ENCODE peak calls at places on chromosome 19, in eight cellular contexts. W is GM23338; X is brain microvascular endothelial cell; T is CD8-positive, alpha-beta memory T cell; J is effector memory CD4-positive, alpha-beta T cell; I is psoas muscle; Y is fibroblast of lung; E is tibial nerve. R is an unnamed sample. For H3K36me3, the result is how much of the 10 kb centered on the place peaks cover.

GRCh38 chr19:41698746-41699230 is 9.6 kb upstream of the CEACAM5 start:
- DNase-seq in W (no peak), Y (no peak), I (no peak), J (no peak), T (no peak), E (no peak), X (no peak), R (no peak)

GRCh38 chr19:38661996-38662395 is 14.5 kb downstream of the ACTN4 start:
- DNase-seq in J (no peak), I (no peak), Y (no peak), E (no peak), T (no peak), X (no peak), W (no peak), R (no peak)

GRCh38 chr19:2289714-2290435 is 7.9 kb upstream of the PEAK3 start:
- DNase-seq in E (no peak), Y (no peak), W (peak), X (no peak), T (peak), I (peak), J (peak), R (peak)

GRCh38 chr19:39969266-39969665 is 1.7 kb upstream of the PSMC4 start:
- DNase-seq in J (no peak), W (no peak), T (no peak), X (no peak), E (no peak), Y (no peak), I (no peak), R (no peak)

GRCh38 chr19:7904074-7905020 is 670 bp downstream of the MAP2K7 start:
- DNase-seq in J (peak), E (no peak), X (no peak), T (peak), I (peak), Y (no peak), W (peak), R (peak)

GRCh38 chr19:47494729-47495128 is 10.7 kb upstream of the KPTN start:
- DNase-seq in J (no peak), I (no peak), X (no peak), Y (no peak), W (no peak), E (no peak), T (no peak), R (no peak)

GRCh38 chr19:46975011-46975917 is 44.4 kb upstream of the NPAS1 start:
- DNase-seq in E (no peak), J (no peak), X (no peak), Y (peak), I (no peak), W (no peak), T (no peak), R (no peak)

GRCh38 chr19:17183858-17184271 is 31.3 kb upstream of the USE1 start:
- DNase-seq in I (no peak), X (no peak), Y (no peak), W (no peak), J (no peak), E (no peak), T (peak), R (no peak)

GRCh38 chr19:38201731-38202130 is 22.3 kb downstream of the DPF1 start:
- DNase-seq in J (no peak), Y (no peak), E (no peak), T (no peak), I (no peak), X (no peak), W (no peak), R (no peak)

GRCh38 chr19:33772102-33772857 is 24.4 kb upstream of the KCTD15 start:
- DNase-seq in J (no peak), T (no peak), Y (no peak), X (no peak), I (no peak), E (no peak), W (no peak), R (no peak)

GRCh38 chr19:58563034-58563573 is 4.7 kb upstream of the UBE2M start:
- DNase-seq in X (no peak), Y (no peak), E (no peak), I (no peak), W (peak), T (no peak), J (no peak), R (no peak)

GRCh38 chr19:32646556-32646955 is 28.4 kb downstream of the ANKRD27 start:
- DNase-seq in E (no peak), J (no peak), X (no peak), I (no peak), W (no peak), Y (no peak), T (no peak), R (no peak)

GRCh38 chr19:2252481-2253105 is 3.5 kb downstream of the AMH start:
- DNase-seq in T (no peak), I (no peak), Y (no peak), X (no peak), J (no peak), W (peak), E (no peak), R (no peak)

GRCh38 chr19:17488593-17489391 is 18.5 kb downstream of the SLC27A1 start:
- DNase-seq in T (peak), Y (no peak), W (peak), I (peak), X (no peak), E (no peak), J (peak), R (peak)

GRCh38 chr19:46979770-46980105 is 39.9 kb upstream of the NPAS1 start:
- DNase-seq in W (peak), J (no peak), T (no peak), E (no peak), X (no peak), I (no peak), Y (no peak), R (no peak)

GRCh38 chr19:5102520-5102919 is 133.6 kb downstream of the KDM4B start:
- DNase-seq in Y (no peak), W (no peak), E (no peak), I (no peak), X (no peak), T (no peak), J (no peak), R (no peak)

GRCh38 chr19:20247016-20247683 is 80.1 kb downstream of the ZNF486 start:
- DNase-seq in I (no peak), W (peak), T (no peak), J (no peak), E (no peak), X (no peak), Y (peak), R (no peak)

GRCh38 chr19:16062789-16063188 is 13.5 kb upstream of the TPM4 start:
- DNase-seq in Y (no peak), X (no peak), T (peak), E (no peak), W (peak), J (no peak), I (peak), R (no peak)

GRCh38 chr19:48393559-48394330 is at the start of gene GRIN2D:
- DNase-seq in I (no peak), T (peak), J (no peak), W (peak), X (no peak), E (no peak), Y (peak), R (no peak)

GRCh38 chr19:14943601-14944000 is 2.3 kb downstream of the OR7C2 start:
- DNase-seq in E (no peak), Y (no peak), T (no peak), X (no peak), I (no peak), W (no peak), J (no peak), R (no peak)

GRCh38 chr19:19405919-19406877 is 723 bp downstream of the GATAD2A start:
- DNase-seq in J (no peak), W (peak), I (peak), Y (peak), T (peak), X (no peak), E (no peak), R (peak)

GRCh38 chr19:18450934-18451836 is 13.3 kb upstream of the ISYNA1 start:
- DNase-seq in W (peak), T (peak), I (peak), X (peak), J (peak), E (peak), Y (no peak), R (peak)

GRCh38 chr19:6086081-6086858 is 24.0 kb downstream of the RFX2 start:
- DNase-seq in I (no peak), Y (peak), W (no peak), X (no peak), E (no peak), T (no peak), J (no peak), R (no peak)

GRCh38 chr19:14114854-14115253 is 2.7 kb downstream of the PRKACA start:
- DNase-seq in X (no peak), E (no peak), T (peak), Y (no peak), W (peak), I (peak), J (peak), R (peak)

GRCh38 chr19:15986694-15987093 is 37.9 kb downstream of the OR10H4 start:
- DNase-seq in Y (no peak), E (no peak), I (no peak), W (no peak), T (no peak), J (no peak), X (no peak), R (no peak)

GRCh38 chr19:2477141-2477710 is 1.3 kb downstream of the GADD45B start:
- DNase-seq in I (peak), J (no peak), T (no peak), X (no peak), E (no peak), W (no peak), Y (peak), R (peak)

GRCh38 chr19:10835089-10835753 is 791 bp downstream of the TMED1 start:
- DNase-seq in X (no peak), J (peak), E (no peak), T (no peak), W (no peak), I (peak), Y (no peak), R (no peak)

GRCh38 chr19:58229255-58229639 is 533 bp downstream of the ZNF544 start:
- DNase-seq in E (no peak), W (peak), I (no peak), Y (peak), J (no peak), X (peak), T (peak), R (no peak)

GRCh38 chr19:2969104-2969504 is 8.3 kb upstream of the TLE6 start:
- DNase-seq in T (no peak), J (no peak), I (no peak), E (peak), Y (peak), X (no peak), W (no peak), R (no peak)

GRCh38 chr19:2227415-2228156 is 8.5 kb downstream of the PLEKHJ1 start:
- DNase-seq in E (no peak), I (no peak), J (no peak), X (no peak), T (no peak), Y (no peak), W (peak), R (no peak)

GRCh38 chr19:1584500-1585242 is 8.0 kb downstream of the MBD3 start:
- DNase-seq in T (no peak), Y (no peak), I (no peak), J (no peak), E (no peak), W (no peak), X (no peak), R (no peak)

GRCh38 chr19:5910638-5910907 is 3.5 kb upstream of the CAPS start:
- DNase-seq in W (no peak), E (no peak), T (no peak), J (no peak), Y (no peak), I (no peak), X (no peak), R (no peak)

GRCh38 chr19:37905936-37906867 is at the start of gene WDR87:
- DNase-seq in Y (peak), J (no peak), W (peak), I (peak), T (peak), E (no peak), X (no peak), R (peak)

GRCh38 chr19:29988351-29988750 is 46.3 kb downstream of the URI1 start:
- DNase-seq in Y (no peak), J (no peak), X (no peak), I (no peak), W (peak), T (no peak), E (no peak), R (no peak)

DNA sequence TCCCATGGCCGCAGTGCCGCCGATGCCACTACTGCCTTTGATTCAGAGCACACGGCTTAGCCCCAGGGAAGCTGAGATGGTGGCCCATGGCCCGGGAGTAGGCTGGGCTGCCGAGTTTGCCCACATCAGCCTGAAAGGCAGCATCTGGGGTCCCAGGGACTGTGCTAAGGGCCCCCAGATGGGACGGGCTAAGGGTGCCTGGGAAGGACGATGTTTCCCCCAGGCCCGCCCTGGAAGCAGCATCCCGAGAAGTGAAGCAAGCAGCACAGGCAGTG is 22.5 kb downstream of the MAP2K2 start:
- DNase-seq in W (no peak), Y (no peak), X (no peak), J (no peak), T (no peak), E (no peak), I (no peak), R (no peak)
- H3K36me3 ChIP-seq in W (under half), Y (under half), X (half or more), J (under half), T (under half), E (under half), I (under half), R (under half)

DNA sequence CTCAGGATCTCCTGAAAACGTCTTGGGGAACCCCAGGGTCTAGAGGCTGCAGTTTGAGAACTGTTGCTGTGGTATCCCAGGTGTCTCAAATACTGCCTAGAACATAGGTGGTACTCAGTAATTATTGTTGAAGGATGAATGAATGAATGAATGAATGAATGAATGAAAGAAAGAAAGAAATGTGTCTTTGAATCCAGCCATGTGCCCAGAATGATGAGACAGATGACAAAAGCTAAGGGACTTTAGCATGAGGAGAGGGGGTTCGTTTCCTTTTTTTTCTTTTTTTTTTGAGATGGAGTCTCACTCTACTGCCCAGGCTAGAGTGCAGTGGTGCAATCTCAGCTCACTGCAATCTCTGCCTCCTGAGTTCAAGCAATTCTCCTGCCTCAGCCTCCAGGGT is 7.8 kb downstream of the LSR start:
- DNase-seq in E (no peak), W (no peak), X (no peak), I (no peak), T (no peak), J (no peak), Y (no peak), R (no peak)
- H3K36me3 ChIP-seq in E (under half), W (under half), X (under half), I (under half), T (under half), J (under half), Y (under half), R (under half)

GRCh38 chr19:51970718-51971117 is 15.9 kb downstream of the ZNF350 start:
- DNase-seq in W (no peak), X (no peak), J (no peak), T (no peak), Y (no peak), I (no peak), E (no peak), R (no peak)

GRCh38 chr19:51959791-51960190 is 26.8 kb downstream of the ZNF350 start:
- DNase-seq in X (no peak), W (no peak), J (no peak), I (no peak), E (no peak), T (no peak), Y (no peak), R (no peak)

DNA sequence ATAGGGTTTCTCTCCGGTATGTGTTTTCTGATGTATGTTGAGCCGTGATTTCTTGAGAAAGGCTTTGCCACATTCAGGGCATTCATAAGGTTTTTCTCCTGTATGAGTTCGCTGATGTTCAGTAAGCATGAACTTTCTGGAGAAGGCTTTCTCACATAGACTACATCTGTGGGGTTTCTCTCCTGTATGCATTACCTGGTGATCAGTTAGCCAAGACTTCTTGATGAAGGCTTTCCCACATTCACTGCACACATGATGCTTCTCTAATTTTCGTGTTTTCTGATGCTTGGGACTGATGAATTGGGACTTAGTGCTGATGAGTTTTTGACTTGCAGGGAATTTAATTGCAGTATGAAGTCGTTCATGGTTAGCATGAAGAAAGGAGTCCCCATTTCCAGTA is 21.1 kb downstream of the ZNF350 start:
- DNase-seq in T (no peak), Y (no peak), W (no peak), I (no peak), X (no peak), E (no peak), J (no peak), R (no peak)
- H3K36me3 ChIP-seq in T (half or more), Y (under half), W (under half), I (under half), X (under half), E (half or more), J (half or more), R (half or more)

GRCh38 chr19:23774156-23774971 is 15.7 kb upstream of the ZNF681 start:
- DNase-seq in T (no peak), J (no peak), E (no peak), X (no peak), I (no peak), W (no peak), Y (no peak), R (no peak)

GRCh38 chr19:23777216-23777615 is 18.5 kb upstream of the ZNF681 start:
- DNase-seq in X (no peak), E (no peak), W (no peak), Y (no peak), J (no peak), T (no peak), I (no peak), R (no peak)

GRCh38 chr19:23779645-23780044 is 21.0 kb upstream of the ZNF681 start:
- DNase-seq in J (no peak), Y (no peak), I (no peak), W (no peak), T (no peak), E (no peak), X (no peak), R (no peak)

GRCh38 chr19:23778566-23778965 is 19.9 kb upstream of the ZNF681 start:
- DNase-seq in T (no peak), I (no peak), Y (no peak), E (no peak), X (no peak), W (no peak), J (no peak), R (no peak)

GRCh38 chr19:23776507-23777205 is 18.0 kb upstream of the ZNF681 start:
- DNase-seq in X (no peak), T (no peak), J (no peak), I (no peak), E (no peak), W (no peak), Y (no peak), R (no peak)
- H3K36me3 ChIP-seq in X (under half), T (under half), J (under half), I (under half), E (under half), W (under half), Y (under half), R (under half)

GRCh38 chr19:49687566-49688316 is 1.7 kb upstream of the ADM5 start:
- DNase-seq in T (no peak), Y (no peak), I (no peak), W (peak), X (no peak), J (no peak), E (no peak), R (no peak)

GRCh38 chr19:49689133-49690072 is at the start of gene ADM5:
- DNase-seq in Y (no peak), T (peak), E (no peak), I (no peak), X (no peak), J (no peak), W (peak), R (no peak)

GRCh38 chr19:49690073-49690655 is 752 bp upstream of the CPT1C start:
- DNase-seq in W (peak), T (no peak), I (no peak), E (no peak), J (no peak), X (no peak), Y (no peak), R (no peak)

GRCh38 chr19:49687150-49687549 is 2.2 kb upstream of the ADM5 start:
- DNase-seq in E (no peak), W (no peak), J (no peak), X (no peak), I (no peak), Y (no peak), T (no peak), R (no peak)

DNA sequence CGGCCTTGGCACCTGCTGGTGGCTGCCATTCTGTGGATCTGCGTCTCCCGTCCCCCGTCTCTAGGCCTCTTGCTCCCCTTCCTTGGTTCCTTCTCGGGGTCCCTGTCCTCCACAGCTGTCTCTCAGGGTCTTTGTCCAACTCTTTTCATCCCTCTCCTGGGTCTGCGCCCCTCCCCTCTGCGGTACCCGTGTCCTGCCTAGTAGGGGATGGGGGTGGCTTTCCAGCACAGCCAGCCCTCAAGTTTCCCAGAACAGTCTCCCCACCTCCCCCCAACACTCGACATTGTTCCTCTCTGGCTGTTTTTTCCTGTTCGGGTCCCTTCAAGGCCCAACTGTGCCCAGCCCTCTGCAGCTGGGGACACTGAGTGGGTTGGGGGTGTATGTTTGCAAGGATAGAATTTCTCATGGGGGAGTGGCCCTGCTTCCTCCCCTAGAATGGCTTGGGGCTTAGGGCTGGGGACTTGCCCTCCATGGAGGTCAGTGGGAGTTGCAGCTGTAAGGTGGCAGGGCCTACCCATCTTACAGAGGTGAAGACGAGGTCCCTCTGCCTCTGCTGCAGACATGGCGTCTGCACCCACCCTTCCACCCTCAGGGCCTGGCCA is 762 bp upstream of the ADM5 start:
- DNase-seq in I (no peak), J (no peak), W (peak), T (no peak), Y (no peak), X (no peak), E (no peak), R (no peak)
- H3K36me3 ChIP-seq in I (under half), J (under half), W (under half), T (under half), Y (under half), X (under half), E (under half), R (under half)

R was measured in right lobe of liver.